ENCODE peak calls at places on chromosome 3, in five cellular contexts. H is mucosa of descending colon, K is gastrocnemius medialis, W is ovary, Q is body of pancreas. I is an unnamed sample.

GRCh38 chr3:123246846-123247245 is 45.1 kb downstream of the SEC22A start:
- DNase-seq in W (no peak), Q (no peak), K (no peak), H (no peak), I (no peak)

GRCh38 chr3:45795882-45796765 is at the start of gene SLC6A20:
- DNase-seq in K (no peak), H (no peak), Q (peak), W (no peak), I (no peak)

GRCh38 chr3:123405936-123406510 is 42.9 kb downstream of the ADCY5 start:
- DNase-seq in Q (no peak), W (peak), H (peak), K (no peak), I (no peak)

GRCh38 chr3:164199982-164200823 is 878.1 kb downstream of the SI start:
- DNase-seq in W (no peak), Q (no peak), K (no peak), H (no peak), I (no peak)

GRCh38 chr3:64445318-64446300 is 220.3 kb upstream of the PRICKLE2 start:
- DNase-seq in H (peak), K (no peak), W (peak), Q (peak), I (no peak)

GRCh38 chr3:128143496-128143895 is 9.8 kb upstream of the EEFSEC start:
- DNase-seq in W (no peak), K (no peak), Q (no peak), H (no peak), I (no peak)

GRCh38 chr3:128497305-128498126 is 4.5 kb upstream of the GATA2 start:
- DNase-seq in W (peak), Q (peak), H (peak), K (no peak), I (peak)

GRCh38 chr3:188860147-188860546 is 311.6 kb upstream of the TPRG1 start:
- DNase-seq in K (no peak), H (no peak), W (no peak), Q (no peak), I (no peak)

GRCh38 chr3:68148471-68148870 is 494.1 kb upstream of the SUCLG2 start:
- DNase-seq in H (no peak), W (no peak), K (no peak), Q (no peak), I (no peak)

GRCh38 chr3:127607675-127608361 is 9.6 kb downstream of the MCM2 start:
- DNase-seq in K (no peak), H (no peak), Q (no peak), W (no peak), I (no peak)

GRCh38 chr3:101010316-101010715 is 17.1 kb upstream of the ABI3BP start:
- DNase-seq in W (no peak), H (no peak), K (no peak), Q (no peak), I (no peak)

GRCh38 chr3:147408180-147409105 is 722 bp upstream of the ZIC1 start:
- DNase-seq in Q (no peak), H (no peak), K (no peak), W (no peak), I (no peak)

GRCh38 chr3:183584246-183584913 is 28.9 kb upstream of the KLHL6 start:
- DNase-seq in H (no peak), W (peak), K (peak), Q (peak), I (no peak)

GRCh38 chr3:162996368-162996767 is 1499.8 kb downstream of the OTOL1 start:
- DNase-seq in H (no peak), W (no peak), Q (no peak), K (no peak), I (no peak)

GRCh38 chr3:69665026-69665739 is 74.1 kb upstream of the MITF start:
- DNase-seq in K (no peak), H (no peak), W (no peak), Q (peak), I (no peak)

GRCh38 chr3:27729748-27730611 is 7.9 kb upstream of the EOMES start:
- DNase-seq in W (no peak), K (no peak), H (no peak), Q (no peak), I (no peak)

GRCh38 chr3:190272747-190273146 is 49.5 kb downstream of the CLDN1 start:
- DNase-seq in K (no peak), Q (no peak), H (no peak), W (no peak), I (no peak)

GRCh38 chr3:123026551-123027291 is 842 bp downstream of the SEMA5B start:
- DNase-seq in K (no peak), H (peak), W (peak), Q (peak), I (no peak)

GRCh38 chr3:69878254-69878653 is 121.3 kb upstream of the SAMMSON start:
- DNase-seq in K (no peak), H (no peak), W (no peak), Q (no peak), I (no peak)

GRCh38 chr3:188749010-188749617 is 422.7 kb upstream of the TPRG1 start:
- DNase-seq in Q (peak), K (no peak), W (no peak), H (no peak), I (peak)

GRCh38 chr3:106640353-106640752 is 736.9 kb upstream of the CCDC54 start:
- DNase-seq in H (no peak), Q (no peak), W (no peak), K (no peak), I (no peak)

GRCh38 chr3:64743166-64743565 is 55.4 kb upstream of the ADAMTS9 start:
- DNase-seq in K (no peak), Q (no peak), H (no peak), W (no peak), I (no peak)

GRCh38 chr3:37824090-37824953 is 37.4 kb upstream of the CTDSPL start:
- DNase-seq in H (no peak), Q (no peak), K (no peak), W (no peak), I (no peak)

GRCh38 chr3:23797490-23797889 is 8.3 kb upstream of the UBE2E1 start:
- DNase-seq in W (no peak), K (no peak), Q (no peak), H (no peak), I (peak)

GRCh38 chr3:172354931-172355499 is 93.2 kb downstream of the GHSR start:
- DNase-seq in Q (no peak), H (no peak), W (no peak), K (no peak), I (no peak)

GRCh38 chr3:122969585-122970453 is 57.7 kb downstream of the SEMA5B start:
- DNase-seq in W (no peak), H (no peak), K (no peak), Q (no peak), I (no peak)

GRCh38 chr3:52078781-52079560 is 22.6 kb upstream of the DUSP7 start:
- DNase-seq in Q (no peak), K (no peak), W (no peak), H (no peak), I (no peak)

GRCh38 chr3:23992051-23992628 is 47.1 kb downstream of the NR1D2 start:
- DNase-seq in K (no peak), W (no peak), H (no peak), Q (no peak), I (no peak)

GRCh38 chr3:162742159-162742717 is 1245.6 kb downstream of the OTOL1 start:
- DNase-seq in Q (no peak), H (no peak), W (no peak), K (no peak), I (no peak)

GRCh38 chr3:45688194-45688881 is 858 bp upstream of the SACM1L start:
- DNase-seq in K (no peak), W (peak), Q (peak), H (no peak), I (peak)

GRCh38 chr3:46671541-46672348 is 21.7 kb downstream of the ALS2CL start:
- DNase-seq in W (peak), K (peak), H (peak), Q (peak), I (no peak)

GRCh38 chr3:30945291-30945690 is 50.8 kb upstream of the GADL1 start:
- DNase-seq in H (no peak), Q (no peak), W (no peak), K (no peak), I (no peak)

GRCh38 chr3:64039273-64039672 is 16.0 kb upstream of the PSMD6 start:
- DNase-seq in Q (no peak), K (no peak), H (no peak), W (no peak), I (no peak)

GRCh38 chr3:55160241-55160877 is 232.5 kb upstream of the LRTM1 start:
- DNase-seq in W (no peak), Q (peak), H (peak), K (peak), I (peak)

GRCh38 chr3:12940854-12941253 is 99.5 kb upstream of the RPL32 start:
- DNase-seq in H (no peak), K (no peak), Q (no peak), W (no peak), I (no peak)

GRCh38 chr3:58037141-58037910 is 29.1 kb downstream of the FLNB start:
- DNase-seq in W (no peak), Q (no peak), H (no peak), K (no peak), I (no peak)

GRCh38 chr3:58038675-58039302 is 30.6 kb downstream of the FLNB start:
- DNase-seq in H (no peak), W (no peak), Q (no peak), K (no peak), I (no peak)

GRCh38 chr3:58034738-58035511 is 26.7 kb downstream of the FLNB start:
- DNase-seq in K (no peak), W (no peak), Q (no peak), H (no peak), I (peak)

GRCh38 chr3:58035512-58035867 is 27.3 kb downstream of the FLNB start:
- DNase-seq in W (no peak), H (no peak), Q (no peak), K (no peak), I (no peak)

DNA sequence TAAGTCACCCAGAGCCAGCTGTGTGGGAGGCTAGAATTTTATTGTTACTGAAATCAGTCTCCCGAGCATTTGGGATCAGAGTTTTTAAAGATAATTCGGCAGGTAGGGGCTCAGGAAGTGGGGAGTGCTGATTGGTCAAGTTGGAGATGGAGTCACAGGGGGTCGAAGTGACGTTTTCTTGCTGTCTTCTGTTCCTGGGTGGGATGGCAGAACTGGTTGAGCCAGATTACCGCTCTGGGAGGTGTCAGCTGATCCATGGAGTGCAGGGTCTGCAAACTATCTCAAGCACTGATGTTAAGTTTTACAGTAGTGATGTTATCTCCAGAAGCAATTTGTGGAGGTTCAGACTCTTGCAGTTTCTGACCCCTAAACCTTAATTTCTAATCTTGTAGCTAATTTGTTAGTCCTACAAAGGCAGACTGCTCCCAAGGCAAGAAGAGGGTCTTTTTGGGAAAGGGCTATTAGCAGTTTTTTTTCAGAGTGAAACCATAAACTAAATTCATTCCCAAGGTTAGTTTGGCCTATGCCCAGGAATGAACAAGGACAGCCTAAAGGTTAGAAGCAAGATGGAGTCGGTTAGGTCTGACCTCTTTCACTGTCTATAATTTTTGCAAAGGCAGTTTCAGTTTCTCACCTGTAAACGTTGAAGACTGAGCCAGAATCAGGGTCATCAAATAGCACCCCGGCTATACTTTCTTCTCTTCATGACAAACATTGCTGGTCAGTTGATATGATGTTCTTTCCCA is 28.2 kb downstream of the FLNB start:
- DNase-seq in H (no peak), W (no peak), Q (no peak), K (no peak), I (no peak)
- H3K4me3 ChIP-seq in H (no peak), W (no peak), Q (no peak), K (no peak), I (no peak)

DNA sequence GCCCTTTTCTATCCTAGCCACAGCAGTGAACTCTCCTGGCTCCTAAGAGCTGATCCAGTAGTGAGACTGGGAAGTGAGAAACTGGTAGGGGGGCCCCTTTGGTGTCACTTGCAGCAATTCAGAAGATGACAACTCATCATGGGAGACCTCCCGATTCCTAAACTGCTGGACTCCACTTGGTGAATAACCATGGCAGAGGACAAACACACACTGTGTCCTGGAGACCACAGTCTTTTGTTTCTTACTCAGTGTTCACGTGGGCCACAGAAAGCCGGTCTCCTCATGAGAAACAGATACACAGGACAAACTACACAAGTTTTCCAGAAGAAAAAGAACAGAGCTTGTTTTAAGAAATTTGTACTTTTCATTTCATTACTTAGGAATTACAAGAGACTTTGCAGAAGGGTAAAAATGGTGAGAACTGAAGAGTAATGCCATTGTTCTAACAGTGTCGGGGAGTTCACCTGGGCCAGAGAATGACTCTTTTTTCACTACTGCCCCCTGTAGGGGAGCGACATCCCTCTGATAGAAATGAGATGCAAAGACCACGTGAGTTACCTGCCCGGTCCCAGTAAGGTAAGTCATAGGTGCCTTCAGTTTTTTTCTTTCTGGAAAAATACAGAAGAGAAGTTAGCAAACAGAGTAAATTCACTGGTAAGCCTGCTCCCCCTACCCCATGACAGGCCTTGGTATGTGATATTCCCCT is 38.1 kb downstream of the ST3GAL6 start:
- DNase-seq in K (no peak), W (no peak), Q (no peak), H (no peak), I (no peak)
- TF ChIP-seq CTCF in K (no peak), W (no peak), Q (no peak), H (no peak), I (no peak)

GRCh38 chr3:148694116-148694515 is 3.6 kb upstream of the AGTR1 start:
- DNase-seq in K (no peak), Q (no peak), W (no peak), H (no peak), I (no peak)

GRCh38 chr3:148697311-148698189 is at the start of gene AGTR1:
- DNase-seq in K (peak), H (peak), Q (peak), W (peak), I (no peak)

GRCh38 chr3:148698190-148698806 is 595 bp downstream of the AGTR1 start:
- DNase-seq in W (no peak), H (no peak), Q (no peak), K (no peak), I (no peak)
- H3K4me3 ChIP-seq in W (peak), H (no peak), Q (no peak), K (peak), I (no peak)

GRCh38 chr3:15815696-15816095 is 17.9 kb upstream of the ANKRD28 start:
- DNase-seq in W (no peak), H (no peak), K (no peak), Q (no peak), I (peak)
- TF ChIP-seq CTCF in W (peak), H (no peak), K (no peak), Q (peak), I (peak)

GRCh38 chr3:194381460-194381875 is 11.9 kb upstream of the LRRC15 start:
- DNase-seq in Q (peak), K (no peak), H (no peak), W (peak), I (no peak)
- H3K4me3 ChIP-seq in Q (no peak), K (no peak), H (no peak), W (no peak), I (no peak)

GRCh38 chr3:185070491-185071335 is 82.1 kb downstream of the C3orf70 start:
- DNase-seq in Q (no peak), H (peak), K (no peak), W (no peak), I (peak)
- TF ChIP-seq CTCF in Q (no peak), H (peak), K (no peak), W (no peak), I (no peak)

GRCh38 chr3:110165344-110165743 is 828.0 kb upstream of the DPPA4 start:
- DNase-seq in K (no peak), W (no peak), H (no peak), Q (no peak), I (no peak)

GRCh38 chr3:110165753-110166152 is 828.4 kb upstream of the DPPA4 start:
- DNase-seq in Q (peak), K (no peak), H (no peak), W (no peak), I (peak)

GRCh38 chr3:110166791-110167190 is 829.4 kb upstream of the DPPA4 start:
- DNase-seq in Q (no peak), W (no peak), K (no peak), H (no peak), I (no peak)

GRCh38 chr3:110164632-110165240 is 827.4 kb upstream of the DPPA4 start:
- DNase-seq in H (no peak), Q (no peak), K (no peak), W (no peak), I (no peak)
- H3K4me3 ChIP-seq in H (no peak), Q (no peak), K (no peak), W (no peak), I (no peak)

DNA sequence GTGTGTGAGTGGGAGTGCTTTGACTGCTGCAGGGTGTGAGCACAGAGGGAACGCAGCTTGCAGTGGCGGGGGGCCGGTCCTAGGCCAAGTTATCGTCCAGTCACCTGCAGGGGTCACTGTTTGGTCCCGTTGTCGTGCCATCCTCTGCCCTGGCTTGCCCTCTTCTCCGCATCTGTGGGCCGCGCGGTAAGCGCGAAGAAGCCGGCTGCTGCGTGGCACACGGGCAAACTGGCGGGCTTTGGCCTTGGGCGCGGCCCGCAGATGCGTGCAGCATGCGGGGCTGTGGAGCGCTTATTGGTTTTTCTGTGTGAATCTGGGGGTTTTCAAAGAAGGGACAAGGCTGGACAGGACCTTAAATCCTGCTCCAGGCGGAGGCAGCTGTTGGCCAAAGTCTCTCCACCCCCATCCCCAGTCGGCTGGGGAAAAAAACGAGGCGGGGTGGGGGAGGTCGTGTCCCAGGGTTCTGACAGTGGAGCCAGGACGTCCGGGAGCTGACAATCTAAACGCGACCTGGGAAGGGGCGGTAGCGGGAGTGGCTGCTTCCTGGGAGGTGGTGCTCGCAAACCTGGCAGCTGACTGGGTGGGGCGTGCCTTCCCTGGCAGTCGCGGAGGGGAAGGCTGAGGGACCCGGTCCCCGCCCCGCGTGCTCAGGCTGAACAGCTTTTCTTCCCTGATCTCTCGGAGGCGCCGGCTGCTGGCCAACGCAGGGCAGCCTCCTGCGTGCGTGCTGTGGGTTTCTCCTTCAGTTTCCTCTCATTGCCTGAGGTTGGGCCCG is 39.7 kb upstream of the VEPH1 start:
- DNase-seq in K (peak), H (peak), Q (peak), W (peak), I (no peak)
- TF ChIP-seq CTCF in K (no peak), H (no peak), Q (peak), W (no peak), I (no peak)